ENCODE peak calls at places on chromosomes 11 and 22, in ten cellular contexts. One of them, this sample, is unnamed.

GRCh38 chr11:121661796-121662508 is 209.2 kb upstream of the SORL1-AS1 start:
- DNase-seq in GM23248: peak; percentile 89
- DNase-seq in stomach: no peak
- DNase-seq in pancreas: no peak
- DNase-seq in adrenal gland: no peak
- DNase-seq in uterus: no peak
- DNase-seq in sigmoid colon: no peak
- DNase-seq in CD8-positive, alpha-beta T cell: no peak
- DNase-seq in body of pancreas: no peak
- DNase-seq in PC-3: peak; percentile 51
- DNase-seq in this sample: no peak

GRCh38 chr11:107549253-107549953 is 16.1 kb downstream of the ALKBH8 start:
- DNase-seq in GM23248: peak; percentile 61
- DNase-seq in CD8-positive, alpha-beta T cell: no peak
- DNase-seq in body of pancreas: no peak
- DNase-seq in PC-3: peak; percentile 85
- DNase-seq in pancreas: no peak
- DNase-seq in sigmoid colon: no peak
- DNase-seq in stomach: no peak
- DNase-seq in uterus: no peak
- DNase-seq in adrenal gland: no peak
- DNase-seq in this sample: peak; percentile 45

GRCh38 chr11:44894217-44894617 is 56.5 kb downstream of the TP53I11 start:
- DNase-seq in body of pancreas: peak; percentile 19
- DNase-seq in adrenal gland: peak; percentile 63
- DNase-seq in PC-3: peak; percentile 65
- DNase-seq in sigmoid colon: peak; percentile 91
- DNase-seq in uterus: peak; percentile 77
- DNase-seq in GM23248: peak; percentile 80
- DNase-seq in stomach: peak; percentile 50
- DNase-seq in CD8-positive, alpha-beta T cell: peak; percentile 51
- DNase-seq in pancreas: no peak
- DNase-seq in this sample: peak; percentile 92

GRCh38 chr11:112542479-112542878 is 281.8 kb upstream of the PLET1 start:
- DNase-seq in GM23248: no peak
- DNase-seq in stomach: no peak
- DNase-seq in PC-3: peak; percentile 18
- DNase-seq in body of pancreas: no peak
- DNase-seq in adrenal gland: no peak
- DNase-seq in uterus: no peak
- DNase-seq in pancreas: no peak
- DNase-seq in CD8-positive, alpha-beta T cell: no peak
- DNase-seq in sigmoid colon: no peak
- DNase-seq in this sample: no peak

GRCh38 chr11:34262601-34263081 is 95.2 kb downstream of the ABTB2 start:
- DNase-seq in PC-3: no peak
- DNase-seq in stomach: no peak
- DNase-seq in pancreas: no peak
- DNase-seq in GM23248: no peak
- DNase-seq in adrenal gland: no peak
- DNase-seq in sigmoid colon: no peak
- DNase-seq in body of pancreas: no peak
- DNase-seq in uterus: no peak
- DNase-seq in CD8-positive, alpha-beta T cell: no peak
- DNase-seq in this sample: no peak

GRCh38 chr11:86230196-86230813 is 14.2 kb upstream of the EED start:
- DNase-seq in pancreas: no peak
- DNase-seq in PC-3: peak; percentile 58
- DNase-seq in body of pancreas: no peak
- DNase-seq in CD8-positive, alpha-beta T cell: no peak
- DNase-seq in sigmoid colon: no peak
- DNase-seq in stomach: no peak
- DNase-seq in uterus: no peak
- DNase-seq in GM23248: peak; percentile 28
- DNase-seq in adrenal gland: no peak
- DNase-seq in this sample: no peak

GRCh38 chr11:16958833-16959232 is 55.4 kb downstream of the PLEKHA7 start:
- DNase-seq in adrenal gland: no peak
- DNase-seq in pancreas: no peak
- DNase-seq in PC-3: no peak
- DNase-seq in sigmoid colon: no peak
- DNase-seq in GM23248: no peak
- DNase-seq in uterus: no peak
- DNase-seq in body of pancreas: no peak
- DNase-seq in CD8-positive, alpha-beta T cell: no peak
- DNase-seq in stomach: peak; percentile 57
- DNase-seq in this sample: no peak

GRCh38 chr11:126473269-126473668 is 117.8 kb downstream of the ST3GAL4 start:
- DNase-seq in PC-3: no peak
- DNase-seq in GM23248: no peak
- DNase-seq in uterus: no peak
- DNase-seq in CD8-positive, alpha-beta T cell: no peak
- DNase-seq in stomach: no peak
- DNase-seq in sigmoid colon: no peak
- DNase-seq in pancreas: no peak
- DNase-seq in body of pancreas: no peak
- DNase-seq in adrenal gland: no peak
- DNase-seq in this sample: no peak

DNA sequence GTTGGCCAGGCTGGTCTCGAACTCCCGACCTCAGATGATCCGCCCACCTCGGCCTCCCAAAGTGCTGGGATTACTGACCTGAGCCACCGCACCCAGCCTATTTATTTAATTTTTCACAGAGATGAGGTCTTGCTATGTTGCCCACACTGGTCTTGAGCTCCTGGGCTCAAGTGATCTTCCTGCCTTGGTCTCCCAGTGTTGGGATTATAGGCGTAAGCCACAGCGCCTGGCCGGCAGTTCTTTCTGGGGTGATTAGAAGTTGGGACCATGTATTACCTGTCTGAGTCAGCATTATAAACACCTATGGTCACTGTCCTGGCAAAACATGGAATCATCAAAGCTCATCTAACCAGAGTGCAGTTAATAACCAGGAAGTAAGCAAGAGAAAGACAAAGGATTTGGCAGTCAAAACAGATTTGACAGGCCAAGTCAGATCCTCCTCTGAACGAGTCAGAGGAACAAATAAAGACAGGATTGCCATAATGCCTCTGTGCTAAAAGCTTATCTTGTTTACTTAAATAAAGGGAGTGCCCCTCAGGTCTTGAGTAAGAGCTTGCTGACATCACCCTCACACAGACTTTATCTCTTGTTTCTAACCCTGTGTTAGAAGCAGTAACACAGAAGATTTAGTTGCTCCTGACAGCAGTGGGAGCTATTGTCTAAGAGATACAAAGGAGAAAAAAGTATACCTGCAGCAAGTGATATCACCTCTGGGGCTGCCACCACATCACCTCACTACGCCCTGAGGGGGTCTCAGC is 3.7 kb downstream of the SERPIND1 start:
- DNase-seq in adrenal gland: peak; percentile 33
- DNase-seq in stomach: no peak
- DNase-seq in uterus: peak; percentile 36
- DNase-seq in CD8-positive, alpha-beta T cell: no peak
- DNase-seq in body of pancreas: no peak
- DNase-seq in PC-3: peak; percentile 94
- DNase-seq in sigmoid colon: no peak
- DNase-seq in GM23248: peak; percentile 87
- DNase-seq in pancreas: no peak
- DNase-seq in this sample: no peak
- H3K27ac ChIP-seq in adrenal gland: peak overlapping the region; percentile 53
- H3K27ac ChIP-seq in stomach: no peak overlapping the region
- H3K27ac ChIP-seq in uterus: peak overlapping the region; percentile 84
- H3K27ac ChIP-seq in CD8-positive, alpha-beta T cell: no peak overlapping the region
- H3K27ac ChIP-seq in body of pancreas: no peak overlapping the region
- H3K27ac ChIP-seq in PC-3: peak overlapping the region; percentile 95
- H3K27ac ChIP-seq in sigmoid colon: no peak overlapping the region
- H3K27ac ChIP-seq in GM23248: peak overlapping the region; percentile 56
- H3K27ac ChIP-seq in pancreas: peak overlapping the region; percentile 30
- H3K27ac ChIP-seq in this sample: no peak overlapping the region

GRCh38 chr22:42929838-42930155 is 72.7 kb upstream of the ARFGAP3 start:
- DNase-seq in body of pancreas: no peak
- DNase-seq in sigmoid colon: no peak
- DNase-seq in adrenal gland: no peak
- DNase-seq in uterus: no peak
- DNase-seq in GM23248: peak; percentile 39
- DNase-seq in CD8-positive, alpha-beta T cell: no peak
- DNase-seq in stomach: no peak
- DNase-seq in pancreas: no peak
- DNase-seq in PC-3: no peak
- DNase-seq in this sample: no peak

GRCh38 chr22:42932197-42932519 is 75.1 kb upstream of the ARFGAP3 start:
- DNase-seq in sigmoid colon: no peak
- DNase-seq in adrenal gland: no peak
- DNase-seq in uterus: no peak
- DNase-seq in CD8-positive, alpha-beta T cell: no peak
- DNase-seq in pancreas: no peak
- DNase-seq in GM23248: no peak
- DNase-seq in stomach: no peak
- DNase-seq in PC-3: no peak
- DNase-seq in body of pancreas: no peak
- DNase-seq in this sample: no peak

GRCh38 chr22:42930810-42931420 is 73.8 kb upstream of the ARFGAP3 start:
- DNase-seq in uterus: no peak
- DNase-seq in body of pancreas: peak; percentile 74
- DNase-seq in stomach: no peak
- DNase-seq in sigmoid colon: no peak
- DNase-seq in adrenal gland: peak; percentile 61
- DNase-seq in PC-3: peak; percentile 74
- DNase-seq in pancreas: peak; percentile 68
- DNase-seq in CD8-positive, alpha-beta T cell: no peak
- DNase-seq in GM23248: peak; percentile 86
- DNase-seq in this sample: no peak

GRCh38 chr22:42932857-42933782 is 76.0 kb upstream of the ARFGAP3 start:
- DNase-seq in GM23248: peak; percentile 58
- DNase-seq in CD8-positive, alpha-beta T cell: no peak
- DNase-seq in sigmoid colon: no peak
- DNase-seq in adrenal gland: no peak
- DNase-seq in stomach: no peak
- DNase-seq in body of pancreas: no peak
- DNase-seq in uterus: no peak
- DNase-seq in pancreas: no peak
- DNase-seq in PC-3: no peak
- DNase-seq in this sample: no peak

GRCh38 chr22:42931421-42932196 is 74.5 kb upstream of the ARFGAP3 start:
- DNase-seq in adrenal gland: no peak
- DNase-seq in sigmoid colon: no peak
- DNase-seq in stomach: no peak
- DNase-seq in GM23248: peak; percentile 87
- DNase-seq in pancreas: no peak
- DNase-seq in uterus: no peak
- DNase-seq in CD8-positive, alpha-beta T cell: no peak
- DNase-seq in PC-3: no peak
- DNase-seq in body of pancreas: peak; percentile 45
- DNase-seq in this sample: no peak
- H3K4me3 ChIP-seq in adrenal gland: no peak overlapping the region
- H3K4me3 ChIP-seq in sigmoid colon: no peak overlapping the region
- H3K4me3 ChIP-seq in stomach: no peak overlapping the region
- H3K4me3 ChIP-seq in GM23248: peak overlapping the region; percentile 53
- H3K4me3 ChIP-seq in pancreas: no peak overlapping the region
- H3K4me3 ChIP-seq in uterus: no peak overlapping the region
- H3K4me3 ChIP-seq in CD8-positive, alpha-beta T cell: no peak overlapping the region
- H3K4me3 ChIP-seq in PC-3: no peak overlapping the region
- H3K4me3 ChIP-seq in body of pancreas: no peak overlapping the region
- H3K4me3 ChIP-seq in this sample: no peak overlapping the region

GRCh38 chr11:43360361-43361032 is 1.8 kb downstream of the TTC17 start:
- DNase-seq in uterus: no peak
- DNase-seq in PC-3: no peak
- DNase-seq in body of pancreas: no peak
- DNase-seq in stomach: no peak
- DNase-seq in sigmoid colon: no peak
- DNase-seq in GM23248: peak; percentile 53
- DNase-seq in pancreas: no peak
- DNase-seq in CD8-positive, alpha-beta T cell: no peak
- DNase-seq in adrenal gland: no peak
- DNase-seq in this sample: no peak

GRCh38 chr11:43359432-43359818 is 705 bp downstream of the TTC17 start:
- DNase-seq in GM23248: peak; percentile 69
- DNase-seq in adrenal gland: no peak
- DNase-seq in body of pancreas: no peak
- DNase-seq in uterus: no peak
- DNase-seq in stomach: no peak
- DNase-seq in CD8-positive, alpha-beta T cell: peak; percentile 22
- DNase-seq in sigmoid colon: no peak
- DNase-seq in pancreas: no peak
- DNase-seq in PC-3: peak; percentile 23
- DNase-seq in this sample: peak; percentile 43

GRCh38 chr11:43354311-43354710 is 4.4 kb upstream of the TTC17 start:
- DNase-seq in PC-3: no peak
- DNase-seq in uterus: no peak
- DNase-seq in body of pancreas: no peak
- DNase-seq in CD8-positive, alpha-beta T cell: no peak
- DNase-seq in stomach: no peak
- DNase-seq in sigmoid colon: no peak
- DNase-seq in adrenal gland: no peak
- DNase-seq in pancreas: no peak
- DNase-seq in GM23248: no peak
- DNase-seq in this sample: no peak

GRCh38 chr11:43358308-43358669 is 431 bp upstream of the TTC17 start:
- DNase-seq in uterus: no peak
- DNase-seq in GM23248: peak; percentile 49
- DNase-seq in sigmoid colon: no peak
- DNase-seq in adrenal gland: no peak
- DNase-seq in CD8-positive, alpha-beta T cell: no peak
- DNase-seq in pancreas: no peak
- DNase-seq in stomach: no peak
- DNase-seq in body of pancreas: no peak
- DNase-seq in PC-3: no peak
- DNase-seq in this sample: peak; percentile 35

GRCh38 chr11:43358670-43359431 is at the start of gene TTC17:
- DNase-seq in CD8-positive, alpha-beta T cell: peak; percentile 94
- DNase-seq in sigmoid colon: peak; percentile 96
- DNase-seq in GM23248: peak; percentile 99
- DNase-seq in adrenal gland: peak; percentile 96
- DNase-seq in uterus: peak; percentile 92
- DNase-seq in body of pancreas: peak; percentile 94
- DNase-seq in PC-3: peak; percentile 89
- DNase-seq in pancreas: peak; percentile 96
- DNase-seq in stomach: peak; percentile 96
- DNase-seq in this sample: peak; percentile 97
- H3K27ac ChIP-seq in CD8-positive, alpha-beta T cell: peak within 1 kb of the TSS; percentile 87
- H3K27ac ChIP-seq in sigmoid colon: peak within 1 kb of the TSS; percentile 88
- H3K27ac ChIP-seq in GM23248: peak within 1 kb of the TSS; percentile 81
- H3K27ac ChIP-seq in adrenal gland: peak within 1 kb of the TSS; percentile 97
- H3K27ac ChIP-seq in uterus: peak within 1 kb of the TSS; percentile 87
- H3K27ac ChIP-seq in body of pancreas: peak within 1 kb of the TSS; percentile 87
- H3K27ac ChIP-seq in PC-3: peak within 1 kb of the TSS; percentile 50
- H3K27ac ChIP-seq in pancreas: peak within 1 kb of the TSS; percentile 87
- H3K27ac ChIP-seq in stomach: peak within 1 kb of the TSS; percentile 97
- H3K27ac ChIP-seq in this sample: peak within 1 kb of the TSS; percentile 94

GRCh38 chr11:67584881-67585873 is 1.6 kb downstream of the GSTP1 start:
- DNase-seq in sigmoid colon: no peak
- DNase-seq in adrenal gland: peak; percentile 19
- DNase-seq in body of pancreas: peak; percentile 26
- DNase-seq in CD8-positive, alpha-beta T cell: peak; percentile 33
- DNase-seq in pancreas: peak; percentile 38
- DNase-seq in uterus: no peak
- DNase-seq in stomach: no peak
- DNase-seq in GM23248: peak; percentile 30
- DNase-seq in PC-3: no peak
- DNase-seq in this sample: no peak

GRCh38 chr11:67583319-67584204 is at the start of gene GSTP1:
- DNase-seq in PC-3: peak; percentile 83
- DNase-seq in adrenal gland: peak; percentile 86
- DNase-seq in body of pancreas: peak; percentile 87
- DNase-seq in stomach: peak; percentile 88
- DNase-seq in GM23248: peak; percentile 96
- DNase-seq in CD8-positive, alpha-beta T cell: peak; percentile 79
- DNase-seq in uterus: peak; percentile 96
- DNase-seq in sigmoid colon: peak; percentile 97
- DNase-seq in pancreas: peak; percentile 87
- DNase-seq in this sample: peak; percentile 88

GRCh38 chr11:67581469-67581868 is 2.1 kb upstream of the GSTP1 start:
- DNase-seq in uterus: no peak
- DNase-seq in CD8-positive, alpha-beta T cell: no peak
- DNase-seq in pancreas: peak; percentile 53
- DNase-seq in body of pancreas: peak; percentile 50
- DNase-seq in sigmoid colon: no peak
- DNase-seq in stomach: peak; percentile 56
- DNase-seq in PC-3: no peak
- DNase-seq in GM23248: no peak
- DNase-seq in adrenal gland: no peak
- DNase-seq in this sample: no peak

GRCh38 chr11:67584205-67584880 is 731 bp downstream of the GSTP1 start:
- DNase-seq in adrenal gland: peak; percentile 89
- DNase-seq in uterus: peak; percentile 77
- DNase-seq in stomach: peak; percentile 81
- DNase-seq in pancreas: peak; percentile 84
- DNase-seq in PC-3: peak; percentile 19
- DNase-seq in GM23248: peak; percentile 80
- DNase-seq in sigmoid colon: peak; percentile 94
- DNase-seq in CD8-positive, alpha-beta T cell: peak; percentile 30
- DNase-seq in body of pancreas: peak; percentile 82
- DNase-seq in this sample: no peak

DNA sequence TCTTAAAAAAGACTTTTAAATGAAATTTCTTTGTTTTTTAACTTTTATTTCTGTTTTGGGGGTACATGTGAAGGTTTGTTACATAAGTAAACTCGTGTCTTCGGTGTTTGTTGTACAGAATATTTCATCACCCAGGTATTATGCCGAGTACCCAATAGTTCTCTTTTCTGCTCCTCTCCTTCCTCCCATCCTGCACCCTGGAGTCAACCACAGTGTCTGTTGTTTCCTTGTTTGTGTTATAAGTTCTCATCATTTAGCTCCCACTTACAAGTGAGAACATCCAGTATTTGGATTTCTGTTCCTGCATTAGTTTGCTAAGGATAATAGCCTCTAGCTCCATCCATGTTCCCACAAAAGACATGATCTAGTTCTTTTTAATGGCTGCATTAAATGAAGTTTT is 1.6 kb upstream of the GSTP1 start:
- DNase-seq in PC-3: no peak
- DNase-seq in CD8-positive, alpha-beta T cell: no peak
- DNase-seq in uterus: no peak
- DNase-seq in body of pancreas: no peak
- DNase-seq in sigmoid colon: no peak
- DNase-seq in GM23248: no peak
- DNase-seq in pancreas: no peak
- DNase-seq in adrenal gland: no peak
- DNase-seq in stomach: no peak
- DNase-seq in this sample: no peak
- H3K4me3 ChIP-seq in PC-3: peak overlapping the region; percentile 46
- H3K4me3 ChIP-seq in CD8-positive, alpha-beta T cell: no peak overlapping the region
- H3K4me3 ChIP-seq in uterus: no peak overlapping the region
- H3K4me3 ChIP-seq in body of pancreas: no peak overlapping the region
- H3K4me3 ChIP-seq in sigmoid colon: no peak overlapping the region
- H3K4me3 ChIP-seq in GM23248: no peak overlapping the region
- H3K4me3 ChIP-seq in pancreas: no peak overlapping the region
- H3K4me3 ChIP-seq in adrenal gland: no peak overlapping the region
- H3K4me3 ChIP-seq in stomach: no peak overlapping the region
- H3K4me3 ChIP-seq in this sample: no peak overlapping the region